ENCODE peak calls at places on chromosomes 6 and 20, in nine cellular contexts. One of them, this sample, is unnamed.

GRCh38 chr20:5843054-5843731 is 93.0 kb downstream of the SHLD1 start:
- DNase-seq in upper lobe of right lung: no peak
- DNase-seq in Caki2: no peak
- DNase-seq in neural crest cell: no peak
- DNase-seq in ELF-1: no peak
- DNase-seq in left colon: no peak
- DNase-seq in RPMI7951: peak
- DNase-seq in left ventricle myocardium inferior: no peak
- DNase-seq in GM20000: peak
- DNase-seq in this sample: no peak

GRCh38 chr20:48294196-48294595 is 508.9 kb upstream of the SULF2 start:
- DNase-seq in upper lobe of right lung: no peak
- DNase-seq in Caki2: no peak
- DNase-seq in neural crest cell: no peak
- DNase-seq in ELF-1: no peak
- DNase-seq in left colon: no peak
- DNase-seq in RPMI7951: peak
- DNase-seq in left ventricle myocardium inferior: no peak
- DNase-seq in GM20000: no peak
- DNase-seq in this sample: no peak

GRCh38 chr6:29627762-29628418 is 5.1 kb downstream of the GABBR1 start:
- DNase-seq in upper lobe of right lung: peak
- DNase-seq in Caki2: peak
- DNase-seq in neural crest cell: peak
- DNase-seq in ELF-1: no peak
- DNase-seq in left colon: peak
- DNase-seq in RPMI7951: peak
- DNase-seq in left ventricle myocardium inferior: peak
- DNase-seq in GM20000: peak
- DNase-seq in this sample: peak

GRCh38 chr20:10708342-10709185 is 34.8 kb upstream of the JAG1 start:
- DNase-seq in upper lobe of right lung: no peak
- DNase-seq in Caki2: peak
- DNase-seq in neural crest cell: no peak
- DNase-seq in ELF-1: no peak
- DNase-seq in left colon: no peak
- DNase-seq in RPMI7951: no peak
- DNase-seq in left ventricle myocardium inferior: no peak
- DNase-seq in GM20000: no peak
- DNase-seq in this sample: no peak

GRCh38 chr6:122799916-122800701 is 11.1 kb downstream of the SMPDL3A start:
- DNase-seq in upper lobe of right lung: no peak
- DNase-seq in Caki2: no peak
- DNase-seq in neural crest cell: no peak
- DNase-seq in ELF-1: no peak
- DNase-seq in left colon: peak
- DNase-seq in RPMI7951: peak
- DNase-seq in left ventricle myocardium inferior: no peak
- DNase-seq in GM20000: no peak
- DNase-seq in this sample: no peak

GRCh38 chr6:105940990-105941389 is 145.1 kb upstream of the PRDM1 start:
- DNase-seq in upper lobe of right lung: no peak
- DNase-seq in Caki2: no peak
- DNase-seq in neural crest cell: no peak
- DNase-seq in ELF-1: peak
- DNase-seq in left colon: no peak
- DNase-seq in RPMI7951: no peak
- DNase-seq in left ventricle myocardium inferior: no peak
- DNase-seq in GM20000: no peak
- DNase-seq in this sample: no peak

GRCh38 chr20:31894980-31895675 is 24.7 kb downstream of the TTLL9 start:
- DNase-seq in upper lobe of right lung: peak
- DNase-seq in Caki2: no peak
- DNase-seq in neural crest cell: no peak
- DNase-seq in ELF-1: no peak
- DNase-seq in left colon: peak
- DNase-seq in RPMI7951: peak
- DNase-seq in left ventricle myocardium inferior: peak
- DNase-seq in GM20000: peak
- DNase-seq in this sample: no peak

GRCh38 chr6:69022991-69023390 is 387.9 kb downstream of the ADGRB3 start:
- DNase-seq in upper lobe of right lung: no peak
- DNase-seq in Caki2: peak
- DNase-seq in neural crest cell: no peak
- DNase-seq in ELF-1: no peak
- DNase-seq in left colon: no peak
- DNase-seq in RPMI7951: no peak
- DNase-seq in left ventricle myocardium inferior: no peak
- DNase-seq in GM20000: no peak
- DNase-seq in this sample: no peak

GRCh38 chr20:23923891-23924435 is 44.4 kb upstream of the CST5 start:
- DNase-seq in upper lobe of right lung: no peak
- DNase-seq in Caki2: no peak
- DNase-seq in neural crest cell: no peak
- DNase-seq in ELF-1: no peak
- DNase-seq in left colon: no peak
- DNase-seq in RPMI7951: no peak
- DNase-seq in left ventricle myocardium inferior: no peak
- DNase-seq in GM20000: no peak
- DNase-seq in this sample: peak

GRCh38 chr6:108161724-108162282 is 4.0 kb upstream of the NR2E1 start:
- DNase-seq in upper lobe of right lung: no peak
- DNase-seq in Caki2: no peak
- DNase-seq in neural crest cell: no peak
- DNase-seq in ELF-1: no peak
- DNase-seq in left colon: no peak
- DNase-seq in RPMI7951: no peak
- DNase-seq in left ventricle myocardium inferior: no peak
- DNase-seq in GM20000: no peak
- DNase-seq in this sample: no peak

GRCh38 chr6:157885876-157886275 is 62.8 kb downstream of the SNX9 start:
- DNase-seq in upper lobe of right lung: no peak
- DNase-seq in Caki2: no peak
- DNase-seq in neural crest cell: no peak
- DNase-seq in ELF-1: no peak
- DNase-seq in left colon: no peak
- DNase-seq in RPMI7951: no peak
- DNase-seq in left ventricle myocardium inferior: no peak
- DNase-seq in GM20000: no peak
- DNase-seq in this sample: no peak

GRCh38 chr20:839015-839414 is 5.5 kb downstream of the FAM110A start:
- DNase-seq in upper lobe of right lung: no peak
- DNase-seq in Caki2: no peak
- DNase-seq in neural crest cell: no peak
- DNase-seq in ELF-1: no peak
- DNase-seq in left colon: no peak
- DNase-seq in RPMI7951: no peak
- DNase-seq in left ventricle myocardium inferior: no peak
- DNase-seq in GM20000: no peak
- DNase-seq in this sample: no peak

GRCh38 chr6:162343902-162344226 is 383.7 kb downstream of the PRKN start:
- DNase-seq in upper lobe of right lung: no peak
- DNase-seq in Caki2: no peak
- DNase-seq in neural crest cell: no peak
- DNase-seq in ELF-1: no peak
- DNase-seq in left colon: no peak
- DNase-seq in RPMI7951: peak
- DNase-seq in left ventricle myocardium inferior: no peak
- DNase-seq in GM20000: no peak
- DNase-seq in this sample: no peak

GRCh38 chr6:148109732-148110131 is 232.9 kb upstream of the SASH1 start:
- DNase-seq in upper lobe of right lung: peak
- DNase-seq in Caki2: peak
- DNase-seq in neural crest cell: no peak
- DNase-seq in ELF-1: no peak
- DNase-seq in left colon: no peak
- DNase-seq in RPMI7951: no peak
- DNase-seq in left ventricle myocardium inferior: no peak
- DNase-seq in GM20000: no peak
- DNase-seq in this sample: no peak

GRCh38 chr6:68326762-68327161 is 308.3 kb upstream of the ADGRB3 start:
- DNase-seq in upper lobe of right lung: peak
- DNase-seq in Caki2: no peak
- DNase-seq in neural crest cell: no peak
- DNase-seq in ELF-1: no peak
- DNase-seq in left colon: no peak
- DNase-seq in RPMI7951: no peak
- DNase-seq in left ventricle myocardium inferior: no peak
- DNase-seq in GM20000: no peak
- DNase-seq in this sample: no peak

This sample was measured in pancreas.